ENCODE peak calls at places on chromosome 7, in four cellular contexts. S is endothelial cell, Z is tibial artery, R is osteoblast. B is an unnamed sample.

GRCh38 chr7:40015790-40016296 is 65.8 kb downstream of the CDK13 start:
- DNase-seq in S (no peak), Z (no peak), R (peak), B (no peak)

GRCh38 chr7:2363283-2363682 is 8.7 kb downstream of the EIF3B start:
- DNase-seq in S (no peak), Z (no peak), R (peak), B (no peak)

GRCh38 chr7:3194501-3195141 is 106.4 kb upstream of the SDK1 start:
- DNase-seq in S (no peak), Z (no peak), R (peak), B (no peak)

GRCh38 chr7:116509982-116510579 is 10.5 kb downstream of the CAV2 start:
- DNase-seq in S (no peak), Z (no peak), R (no peak), B (no peak)

GRCh38 chr7:157274991-157275427 is 61.8 kb upstream of the DNAJB6 start:
- DNase-seq in S (no peak), Z (peak), R (peak), B (no peak)

GRCh38 chr7:99010281-99010680 is 131.9 kb downstream of the TRRAP start:
- DNase-seq in S (no peak), Z (no peak), R (no peak), B (no peak)

GRCh38 chr7:15784694-15785030 is 98.2 kb upstream of the MEOX2 start:
- DNase-seq in S (no peak), Z (no peak), R (no peak), B (no peak)

GRCh38 chr7:52719677-52720076 is 315.8 kb upstream of the POM121L12 start:
- DNase-seq in S (no peak), Z (no peak), R (no peak), B (no peak)

GRCh38 chr7:82419200-82419599 is 24.4 kb downstream of the CACNA2D1 start:
- DNase-seq in S (no peak), Z (no peak), R (no peak), B (no peak)

GRCh38 chr7:2109936-2110585 is 122.7 kb downstream of the MAD1L1 start:
- DNase-seq in S (no peak), Z (no peak), R (peak), B (no peak)

GRCh38 chr7:120985130-120985758 is 3.3 kb upstream of the CPED1 start:
- DNase-seq in S (no peak), Z (no peak), R (no peak), B (no peak)

GRCh38 chr7:139774376-139774775 is 3.4 kb downstream of the HIPK2 start:
- DNase-seq in S (no peak), Z (no peak), R (peak), B (no peak)

GRCh38 chr7:155296788-155297516 is 726 bp upstream of the INSIG1 start:
- DNase-seq in S (peak), Z (peak), R (peak), B (no peak)

GRCh38 chr7:148787571-148788295 is 89.0 kb downstream of the CUL1 start:
- DNase-seq in S (no peak), Z (no peak), R (peak), B (no peak)
- TF ChIP-seq CTCF in S (no peak), Z (no peak), R (no peak), B (no peak)

DNA sequence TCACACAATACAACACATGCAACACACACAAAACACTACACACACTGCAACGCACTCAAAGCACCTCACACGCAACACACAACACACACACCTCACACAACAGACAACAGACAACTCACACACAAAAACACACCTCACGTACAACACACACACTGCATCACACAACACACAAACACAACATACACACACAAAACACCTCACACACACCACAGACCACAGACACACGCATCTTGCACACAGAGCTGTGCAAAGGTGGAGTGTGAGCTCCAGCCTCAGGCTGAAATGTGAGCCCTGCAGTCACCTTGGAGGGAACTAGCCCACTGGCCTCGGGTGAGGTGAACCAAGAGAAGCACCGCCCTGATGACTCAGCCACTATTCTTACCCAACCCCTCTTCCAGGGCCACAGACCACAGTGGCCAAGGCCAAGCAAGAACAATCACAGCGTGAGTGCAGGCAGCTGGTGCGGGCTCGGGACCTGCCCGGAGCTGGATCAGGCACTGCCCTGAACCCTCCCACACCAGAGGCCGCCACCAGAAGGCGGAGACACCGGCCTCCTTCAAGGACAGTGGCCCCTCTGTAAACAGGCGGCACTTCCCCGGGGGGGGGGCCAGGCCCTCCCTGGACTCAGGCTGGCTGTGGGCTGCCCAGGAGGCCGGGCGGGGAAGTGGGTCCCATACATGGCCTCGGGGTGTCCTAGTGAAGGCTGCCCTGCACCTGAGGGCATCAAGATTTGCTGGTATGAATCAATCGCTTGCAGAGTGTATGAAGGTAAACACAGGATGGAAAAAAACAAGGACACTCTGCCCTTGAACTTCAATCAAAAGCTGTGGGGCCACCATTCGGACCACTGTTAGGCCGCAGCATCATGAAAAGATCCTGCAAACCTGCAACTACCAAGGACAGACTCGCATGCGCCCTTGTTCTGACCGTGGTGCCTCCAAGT is 106.7 kb downstream of the TNS3 start:
- DNase-seq in S (no peak), Z (peak), R (peak), B (peak)
- TF ChIP-seq CTCF in S (no peak), Z (peak), R (no peak), B (peak)

DNA sequence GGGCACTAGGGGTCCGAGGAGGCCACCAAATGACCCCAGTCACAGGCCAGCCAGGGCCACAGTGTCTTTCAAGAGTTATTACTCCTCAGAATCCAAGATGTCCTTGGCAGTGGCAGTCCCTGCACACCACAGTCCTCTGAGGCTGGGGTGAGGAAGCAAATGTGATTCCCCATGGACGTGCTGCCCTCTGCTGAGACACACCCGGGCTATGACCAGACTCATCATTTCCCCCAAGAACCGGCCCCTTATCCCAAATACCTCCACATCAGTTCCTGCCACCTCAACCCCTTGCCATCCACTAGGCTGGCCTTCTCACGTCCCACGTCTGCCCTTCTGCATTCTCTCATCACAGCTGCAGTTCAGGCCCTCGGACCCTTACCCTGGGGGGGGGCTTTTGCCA is 5.0 kb downstream of the PRKAG2 start:
- DNase-seq in S (no peak), Z (no peak), R (no peak), B (no peak)
- TF ChIP-seq CTCF in S (no peak), Z (no peak), R (peak), B (no peak)

DNA sequence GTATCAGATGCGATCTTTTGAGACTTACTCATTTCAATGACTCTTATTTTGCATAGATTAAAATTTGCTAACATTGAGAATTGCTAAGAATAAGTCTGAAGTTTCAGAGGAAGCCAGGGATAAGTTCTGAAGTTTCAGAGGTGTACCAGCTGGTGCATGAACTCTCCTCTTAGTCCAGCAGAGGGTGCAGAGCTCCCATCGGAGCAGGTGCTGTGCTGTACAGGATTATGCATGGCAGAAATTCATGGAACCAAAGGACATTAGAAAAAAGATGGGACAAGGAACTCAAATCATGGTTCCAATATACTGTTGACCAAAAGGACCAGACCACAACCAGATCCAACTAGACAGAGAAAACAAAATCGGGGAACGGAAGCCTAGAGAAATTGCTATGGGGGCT is 41.9 kb downstream of the MGAM2 start:
- DNase-seq in S (peak), Z (no peak), R (no peak), B (no peak)
- TF ChIP-seq CTCF in S (peak), Z (no peak), R (peak), B (no peak)

GRCh38 chr7:158881731-158882130 is 25.4 kb downstream of the DYNC2I1 start:
- DNase-seq in S (no peak), Z (no peak), R (peak), B (no peak)

GRCh38 chr7:158887594-158887993 is 31.2 kb downstream of the DYNC2I1 start:
- DNase-seq in S (no peak), Z (no peak), R (no peak), B (no peak)

GRCh38 chr7:158880973-158881372 is 24.6 kb downstream of the DYNC2I1 start:
- DNase-seq in S (no peak), Z (no peak), R (peak), B (no peak)

GRCh38 chr7:158885624-158886023 is 29.3 kb downstream of the DYNC2I1 start:
- DNase-seq in S (no peak), Z (no peak), R (peak), B (no peak)
- TF ChIP-seq CTCF in S (no peak), Z (peak), R (peak), B (no peak)

GRCh38 chr7:26078437-26079362 is 73.3 kb upstream of the NFE2L3 start:
- DNase-seq in S (peak), Z (peak), R (no peak), B (peak)
- TF ChIP-seq CTCF in S (no peak), Z (no peak), R (peak), B (no peak)